ENCODE peak calls at places on chromosomes 13 and 19, in seven cellular contexts. M is nephron progenitor cell, U is fibroblast of lung, S is left lung, E is choroid plexus epithelial cell, X is fibroblast of villous mesenchyme, A is H9. R is an unnamed sample.
A peak's percentile ranks its signal among the peaks of the same experiment; 100 is the strongest.

GRCh38 chr19:31253816-31254551 is 95.3 kb downstream of the TSHZ3 start:
- DNase-seq in M (no peak), U (peak; percentile 62), S (no peak), E (peak; percentile 48), X (peak; percentile 13), A (no peak), R (peak; percentile 51)

GRCh38 chr19:47190167-47190727 is 40.8 kb downstream of the BBC3 start:
- DNase-seq in M (peak; percentile 25), U (peak; percentile 89), S (peak; percentile 83), E (peak; percentile 89), X (peak; percentile 87), A (no peak), R (peak; percentile 81)

GRCh38 chr13:36431204-36432105 is 840 bp upstream of the CCNA1 start:
- DNase-seq in M (peak; percentile 41), U (no peak), S (peak; percentile 84), E (no peak), X (no peak), A (no peak), R (no peak)

GRCh38 chr13:100808330-100808729 is 133.7 kb upstream of the TMTC4 start:
- DNase-seq in M (no peak), U (no peak), S (no peak), E (no peak), X (no peak), A (no peak), R (no peak)

GRCh38 chr19:31113250-31113685 is 236.0 kb downstream of the TSHZ3 start:
- DNase-seq in M (no peak), U (peak; percentile 44), S (no peak), E (peak; percentile 71), X (peak; percentile 83), A (no peak), R (peak; percentile 41)

GRCh38 chr13:112376050-112376681 is at the start of gene SPACA7:
- DNase-seq in M (no peak), U (no peak), S (no peak), E (no peak), X (no peak), A (no peak), R (no peak)

GRCh38 chr13:106423530-106423929 is 111.9 kb downstream of the EFNB2 start:
- DNase-seq in M (peak; percentile 74), U (no peak), S (no peak), E (no peak), X (no peak), A (no peak), R (no peak)

GRCh38 chr19:21130097-21130775 is 11.6 kb upstream of the ZNF431 start:
- DNase-seq in M (no peak), U (no peak), S (no peak), E (no peak), X (no peak), A (no peak), R (no peak)

GRCh38 chr13:51453308-51453958 is 597 bp upstream of the INTS6 start:
- DNase-seq in M (peak; percentile 84), U (no peak), S (peak; percentile 96), E (no peak), X (no peak), A (no peak), R (no peak)

GRCh38 chr13:60959427-60959826 is 456.2 kb downstream of the PCDH20 start:
- DNase-seq in M (no peak), U (no peak), S (no peak), E (no peak), X (no peak), A (no peak), R (no peak)

GRCh38 chr13:101390461-101390860 is 25.8 kb downstream of the NALCN start:
- DNase-seq in M (no peak), U (peak; percentile 74), S (no peak), E (peak; percentile 64), X (peak; percentile 75), A (no peak), R (peak; percentile 18)

GRCh38 chr19:15479391-15480345 is at the start of gene PGLYRP2:
- DNase-seq in M (no peak), U (no peak), S (no peak), E (no peak), X (no peak), A (peak; percentile 48), R (no peak)
- TF ChIP-seq CTCF in M (no peak), U (no peak), S (no peak), E (no peak), X (no peak), A (no peak), R (peak; percentile 12)

GRCh38 chr13:42814868-42815267 is 33.5 kb downstream of the FAM216B start:
- DNase-seq in M (no peak), U (peak; percentile 88), S (no peak), E (peak; percentile 90), X (peak; percentile 79), A (no peak), R (peak; percentile 87)

GRCh38 chr13:42815686-42816085 is 34.3 kb downstream of the FAM216B start:
- DNase-seq in M (no peak), U (peak; percentile 35), S (no peak), E (peak; percentile 65), X (no peak), A (no peak), R (peak; percentile 11)

GRCh38 chr13:42819712-42820111 is 38.3 kb downstream of the FAM216B start:
- DNase-seq in M (no peak), U (no peak), S (no peak), E (peak; percentile 79), X (no peak), A (no peak), R (no peak)

GRCh38 chr13:42820450-42820849 is 39.1 kb downstream of the FAM216B start:
- DNase-seq in M (no peak), U (peak; percentile 14), S (no peak), E (no peak), X (no peak), A (no peak), R (peak; percentile 59)

GRCh38 chr13:42816538-42816937 is 35.2 kb downstream of the FAM216B start:
- DNase-seq in M (no peak), U (no peak), S (no peak), E (no peak), X (no peak), A (no peak), R (no peak)
- TF ChIP-seq CTCF in M (no peak), U (no peak), S (no peak), E (peak; percentile 38), X (no peak), A (peak; percentile 33), R (peak; percentile 31)

GRCh38 chr19:48560095-48560530 is 8.1 kb downstream of the SULT2B1 start:
- DNase-seq in M (no peak), U (no peak), S (no peak), E (no peak), X (peak; percentile 23), A (peak; percentile 44), R (no peak)
- TF ChIP-seq CTCF in M (no peak), U (no peak), S (no peak), E (peak; percentile 16), X (peak; percentile 7), A (peak; percentile 50), R (no peak)

DNA sequence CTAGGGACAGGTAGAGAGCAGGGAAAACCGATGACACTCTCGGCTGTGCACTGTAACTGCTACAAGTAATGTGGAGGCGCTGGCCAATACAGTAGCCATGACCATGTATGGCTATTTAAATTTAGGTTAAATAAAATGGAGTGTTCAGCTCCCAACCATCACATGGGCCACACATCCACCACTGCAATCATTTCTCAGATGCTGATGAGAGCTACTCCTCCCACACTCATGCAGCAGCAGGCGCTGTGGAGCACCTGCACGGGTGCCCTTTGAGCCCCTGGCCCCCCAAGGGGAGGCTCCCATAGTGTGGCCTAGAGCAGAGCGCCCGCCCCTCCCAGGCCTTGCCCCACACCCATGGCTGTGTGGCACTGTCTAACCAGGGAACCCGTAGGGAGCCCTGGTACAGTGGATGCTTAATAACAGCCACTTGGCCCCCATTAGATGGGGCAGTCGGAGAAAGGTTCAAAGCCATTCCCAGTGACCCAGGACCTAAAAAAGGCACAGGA is 6.0 kb downstream of the ACP4 start:
- DNase-seq in M (no peak), U (no peak), S (no peak), E (no peak), X (no peak), A (no peak), R (no peak)
- TF ChIP-seq CTCF in M (no peak), U (no peak), S (no peak), E (no peak), X (no peak), A (peak; percentile 31), R (no peak)

GRCh38 chr13:72255908-72256307 is 388.9 kb upstream of the DACH1 start:
- DNase-seq in M (peak; percentile 31), U (peak; percentile 56), S (no peak), E (peak; percentile 65), X (peak; percentile 8), A (peak; percentile 75), R (no peak)
- TF ChIP-seq CTCF in M (peak; percentile 57), U (peak; percentile 49), S (no peak), E (peak; percentile 86), X (peak; percentile 41), A (peak; percentile 82), R (no peak)

GRCh38 chr19:58572818-58573657 is at the start of gene MZF1:
- DNase-seq in M (peak; percentile 99), U (peak; percentile 100), S (peak; percentile 100), E (peak; percentile 100), X (peak; percentile 100), A (peak; percentile 100), R (peak; percentile 100)
- TF ChIP-seq CTCF in M (no peak), U (no peak), S (no peak), E (peak; percentile 19), X (no peak), A (peak; percentile 33), R (peak; percentile 32)